ENCODE peak calls at places on chromosome 11, in eight cellular contexts. L is RKO, K is lower lobe of right lung, G is NCI-H460, U is HEK293T, T is posterior cingulate gyrus, Q is progenitor cell of endocrine pancreas, D is neural crest cell. P is an unnamed sample.

GRCh38 chr11:62435741-62436485 is 17.1 kb downstream of the SCGB1A1 start:
- DNase-seq in L (no peak), K (no peak), G (no peak), U (no peak), T (no peak), Q (no peak), D (no peak), P (no peak)

GRCh38 chr11:72263363-72263762 is 19.4 kb upstream of the PHOX2A start:
- DNase-seq in L (peak), K (no peak), G (no peak), U (no peak), T (no peak), Q (no peak), D (no peak), P (no peak)

GRCh38 chr11:94500181-94500580 is 6.4 kb downstream of the ANKRD49 start:
- DNase-seq in L (no peak), K (no peak), G (no peak), U (no peak), T (no peak), Q (no peak), D (no peak), P (no peak)

GRCh38 chr11:2213890-2214526 is 42.4 kb upstream of the TH start:
- DNase-seq in L (no peak), K (no peak), G (no peak), U (no peak), T (no peak), Q (no peak), D (no peak), P (no peak)

GRCh38 chr11:12061851-12062560 is 48.4 kb upstream of the MICAL2 start:
- DNase-seq in L (no peak), K (no peak), G (no peak), U (no peak), T (no peak), Q (no peak), D (no peak), P (no peak)

GRCh38 chr11:14350716-14351238 is 8.2 kb downstream of the RRAS2 start:
- DNase-seq in L (no peak), K (no peak), G (no peak), U (no peak), T (no peak), Q (no peak), D (no peak), P (no peak)

GRCh38 chr11:117458275-117459120 is 130.8 kb downstream of the CEP164 start:
- DNase-seq in L (no peak), K (no peak), G (no peak), U (no peak), T (no peak), Q (no peak), D (no peak), P (no peak)

GRCh38 chr11:92269021-92269420 is 44.4 kb downstream of the FAT3 start:
- DNase-seq in L (peak), K (no peak), G (peak), U (no peak), T (no peak), Q (no peak), D (no peak), P (no peak)

GRCh38 chr11:59181746-59182456 is 10.0 kb downstream of the DTX4 start:
- DNase-seq in L (no peak), K (no peak), G (no peak), U (no peak), T (no peak), Q (no peak), D (no peak), P (no peak)

GRCh38 chr11:17827006-17827405 is 92.4 kb downstream of the KCNC1 start:
- DNase-seq in L (no peak), K (no peak), G (no peak), U (peak), T (no peak), Q (no peak), D (no peak), P (no peak)

GRCh38 chr11:115423728-115424459 is 80.3 kb downstream of the CADM1 start:
- DNase-seq in L (no peak), K (no peak), G (no peak), U (no peak), T (no peak), Q (no peak), D (no peak), P (no peak)

P was measured in tibial nerve.